ENCODE peak calls at places on chromosomes 7 and 10, in four cellular contexts. W is GM12878, O is HepG2, Y is H1. U is an unnamed sample.

GRCh38 chr10:109430844-109431243 is 492.5 kb downstream of the XPNPEP1 start:
- DNase-seq in W (no peak), O (no peak), Y (no peak), U (no peak)

GRCh38 chr10:103861501-103861900 is 6.1 kb upstream of the SH3PXD2A start:
- DNase-seq in W (no peak), O (no peak), Y (no peak), U (no peak)

GRCh38 chr10:50216894-50217293 is 34.4 kb downstream of the ASAH2 start:
- DNase-seq in W (no peak), O (peak; percentile 46), Y (no peak), U (no peak)

GRCh38 chr10:88071814-88072380 is 208.5 kb downstream of the PTEN start:
- DNase-seq in W (no peak), O (no peak), Y (no peak), U (no peak)

GRCh38 chr10:76067447-76067846 is 636.0 kb downstream of the LRMDA start:
- DNase-seq in W (no peak), O (no peak), Y (no peak), U (no peak)

GRCh38 chr7:93843260-93843659 is 47.3 kb downstream of the TFPI2 start:
- DNase-seq in W (no peak), O (no peak), Y (no peak), U (no peak)

GRCh38 chr10:113704637-113705343 is 25.1 kb downstream of the CASP7 start:
- DNase-seq in W (no peak), O (peak; percentile 27), Y (no peak), U (peak; percentile 46)

GRCh38 chr10:121653608-121654007 is 55.4 kb upstream of the FGFR2 start:
- DNase-seq in W (no peak), O (no peak), Y (no peak), U (no peak)

GRCh38 chr7:137579913-137580640 is 236.5 kb upstream of the PTN start:
- DNase-seq in W (no peak), O (no peak), Y (no peak), U (no peak)

GRCh38 chr7:42736931-42737330 is 174.9 kb downstream of the C7orf25 start:
- DNase-seq in W (no peak), O (no peak), Y (no peak), U (no peak)

GRCh38 chr7:21971780-21972396 is 26.2 kb upstream of the CDCA7L start:
- DNase-seq in W (no peak), O (no peak), Y (peak; percentile 54), U (no peak)

GRCh38 chr10:102715880-102716279 is 1.4 kb downstream of the SFXN2 start:
- DNase-seq in W (no peak), O (no peak), Y (no peak), U (no peak)

GRCh38 chr10:119252470-119253151 is 45.2 kb downstream of the GRK5 start:
- DNase-seq in W (no peak), O (no peak), Y (no peak), U (no peak)

GRCh38 chr7:12458520-12459131 is 55.0 kb upstream of the VWDE start:
- DNase-seq in W (no peak), O (peak; percentile 28), Y (no peak), U (peak; percentile 68)

GRCh38 chr7:6228865-6229264 is 43.6 kb downstream of the CYTH3 start:
- DNase-seq in W (peak; percentile 40), O (no peak), Y (no peak), U (peak; percentile 82)

GRCh38 chr7:73446716-73447115 is 13.1 kb downstream of the FZD9 start:
- DNase-seq in W (no peak), O (no peak), Y (no peak), U (no peak)

GRCh38 chr7:16416289-16417282 is 4.8 kb downstream of the CRPPA start:
- DNase-seq in W (no peak), O (no peak), Y (no peak), U (no peak)

GRCh38 chr10:77522268-77522809 is 115.3 kb downstream of the KCNMA1 start:
- DNase-seq in W (no peak), O (no peak), Y (no peak), U (no peak)

GRCh38 chr10:49298666-49298989 is 342 bp upstream of the C10orf71 start:
- DNase-seq in W (no peak), O (no peak), Y (no peak), U (no peak)

GRCh38 chr7:34096135-34096775 is 190.9 kb downstream of the BMPER start:
- DNase-seq in W (no peak), O (no peak), Y (no peak), U (no peak)

GRCh38 chr7:47441796-47442744 is 139.8 kb downstream of the TNS3 start:
- DNase-seq in W (no peak), O (no peak), Y (no peak), U (no peak)

GRCh38 chr7:155363852-155364600 is 66.3 kb downstream of the INSIG1 start:
- DNase-seq in W (no peak), O (no peak), Y (no peak), U (no peak)

GRCh38 chr10:7121154-7121797 is 289.6 kb downstream of the SFMBT2 start:
- DNase-seq in W (no peak), O (peak; percentile 27), Y (peak; percentile 85), U (peak; percentile 77)

GRCh38 chr10:111076191-111076681 is 593 bp upstream of the ADRA2A start:
- DNase-seq in W (no peak), O (no peak), Y (peak; percentile 96), U (peak; percentile 93)

GRCh38 chr7:128742206-128742605 is 3.0 kb downstream of the CALU start:
- DNase-seq in W (no peak), O (no peak), Y (no peak), U (no peak)

GRCh38 chr7:32241636-32242035 is 171.4 kb upstream of the PDE1C start:
- DNase-seq in W (no peak), O (no peak), Y (peak; percentile 3), U (no peak)

GRCh38 chr7:38880454-38880853 is 28.5 kb downstream of the VPS41 start:
- DNase-seq in W (no peak), O (no peak), Y (no peak), U (no peak)

GRCh38 chr10:97648557-97649404 is 8.3 kb downstream of the PI4K2A start:
- DNase-seq in W (peak; percentile 47), O (peak; percentile 68), Y (peak; percentile 52), U (no peak)

GRCh38 chr7:105295626-105296352 is 92.9 kb downstream of the SRPK2 start:
- DNase-seq in W (no peak), O (no peak), Y (no peak), U (no peak)

GRCh38 chr10:69774596-69774995 is 27.1 kb upstream of the COL13A1 start:
- DNase-seq in W (no peak), O (no peak), Y (no peak), U (no peak)

DNA sequence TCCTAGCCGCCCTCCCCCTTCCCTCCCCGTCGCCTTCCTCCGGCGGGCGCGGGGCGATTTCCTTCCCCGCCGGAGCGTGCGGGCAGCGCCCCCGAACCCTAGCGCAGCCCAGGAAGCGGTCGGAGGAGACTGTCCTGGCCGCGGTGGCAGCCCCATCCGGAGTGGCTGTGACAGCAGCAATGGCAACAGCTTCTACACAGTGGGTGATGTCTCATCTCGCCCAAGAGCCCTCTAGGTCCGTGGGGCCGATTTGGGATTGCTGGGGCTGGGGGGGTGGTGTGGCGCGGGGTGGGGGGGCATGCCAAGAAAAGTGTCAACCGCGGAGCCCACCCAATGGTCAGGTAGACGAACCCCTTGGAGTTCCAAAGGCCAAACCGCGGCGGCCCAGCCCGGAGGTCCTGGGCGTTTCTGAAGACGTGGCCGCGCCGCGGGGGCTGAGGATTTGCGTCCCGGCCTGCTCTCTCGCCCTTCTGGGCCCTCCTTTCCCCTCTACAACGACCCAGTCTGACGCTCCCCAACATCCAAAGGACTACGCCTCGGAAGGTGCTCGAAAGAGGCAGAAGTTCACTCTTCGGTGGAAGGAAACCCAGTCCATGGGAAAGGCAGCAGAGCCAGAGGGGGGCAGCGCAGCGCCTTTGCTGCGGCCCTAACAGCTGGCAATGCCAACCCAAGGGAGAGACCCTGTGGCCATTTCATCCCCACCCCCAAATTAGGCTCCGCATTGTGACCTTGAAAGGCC is 603 bp upstream of the TWIST1 start:
- DNase-seq in W (no peak), O (no peak), Y (peak; percentile 62), U (peak; percentile 76)
- TF ChIP-seq TCF12 in W (no peak), O (no peak), Y (no peak), U (no peak)

GRCh38 chr7:131603932-131604331 is 47.5 kb upstream of the PODXL start:
- DNase-seq in W (no peak), O (no peak), Y (no peak), U (peak; percentile 55)
- TF ChIP-seq SIN3A in W (no peak), O (no peak), Y (no peak), U (no peak)

GRCh38 chr10:78731675-78732074 is 337.1 kb upstream of the ZMIZ1 start:
- DNase-seq in W (no peak), O (no peak), Y (no peak), U (no peak)

GRCh38 chr10:78729366-78729765 is 339.4 kb upstream of the ZMIZ1 start:
- DNase-seq in W (no peak), O (no peak), Y (no peak), U (no peak)

GRCh38 chr10:78729810-78730209 is 339.0 kb upstream of the ZMIZ1 start:
- DNase-seq in W (no peak), O (no peak), Y (no peak), U (no peak)

GRCh38 chr10:78732381-78732780 is 336.4 kb upstream of the ZMIZ1 start:
- DNase-seq in W (no peak), O (no peak), Y (no peak), U (no peak)

GRCh38 chr10:78730754-78731153 is 338.0 kb upstream of the ZMIZ1 start:
- DNase-seq in W (no peak), O (no peak), Y (no peak), U (no peak)
- TF ChIP-seq TCF12 in W (no peak), O (no peak), Y (no peak), U (no peak)

DNA sequence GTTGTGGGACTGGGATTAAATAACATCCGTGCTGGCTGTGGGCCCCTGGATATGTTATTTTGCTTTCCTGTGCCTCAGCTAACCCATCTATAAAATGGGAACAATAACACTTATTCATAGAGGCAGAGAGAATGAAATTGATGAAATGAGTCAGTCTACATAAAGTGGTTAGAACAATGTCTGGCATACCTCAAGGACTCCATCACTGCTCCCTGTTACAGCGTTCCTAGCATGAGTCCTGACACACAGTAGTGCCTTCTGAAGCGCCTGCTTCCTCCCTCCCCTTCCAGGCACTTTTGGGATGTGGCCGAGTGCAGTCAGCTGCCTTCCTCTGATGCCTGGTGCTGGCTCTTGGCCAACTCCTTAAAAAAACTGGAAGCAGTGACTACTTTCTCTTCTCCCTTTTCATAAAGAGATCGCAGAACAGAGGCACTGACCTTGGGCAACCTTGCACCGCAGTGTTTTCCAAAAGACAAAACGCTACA is 108.4 kb upstream of the ZMIZ1 start:
- DNase-seq in W (no peak), O (no peak), Y (no peak), U (no peak)
- TF ChIP-seq SIN3A in W (no peak), O (no peak), Y (no peak), U (no peak)

GRCh38 chr7:20307119-20307518 is 23.6 kb upstream of the ITGB8 start:
- DNase-seq in W (peak; percentile 73), O (no peak), Y (no peak), U (no peak)
- TF ChIP-seq TCF12 in W (no peak), O (no peak), Y (no peak), U (no peak)

U was measured in SK-N-SH.